ENCODE peak calls at places on chromosomes 12 and 14, in four cellular contexts. A is K562, F is HepG2, L is GM12878. N is an unnamed sample.
A peak's percentile ranks its signal among the peaks of the same experiment; 100 is the strongest.

GRCh38 chr14:61568572-61569011 is 126.7 kb upstream of the HIF1A start:
- DNase-seq in A (no peak), F (no peak), L (peak; percentile 52), N (peak; percentile 44)

GRCh38 chr12:132161046-132161781 is 17.0 kb downstream of the NOC4L start:
- DNase-seq in A (no peak), F (no peak), L (no peak), N (no peak)

GRCh38 chr12:46892887-46893286 is 67.1 kb upstream of the SLC38A4 start:
- DNase-seq in A (no peak), F (no peak), L (no peak), N (no peak)

GRCh38 chr12:6367065-6367968 is 8.0 kb downstream of the SCNN1A start:
- DNase-seq in A (peak; percentile 56), F (peak; percentile 56), L (peak; percentile 39), N (no peak)

GRCh38 chr12:96513166-96513565 is 23.8 kb downstream of the CFAP54 start:
- DNase-seq in A (no peak), F (no peak), L (no peak), N (no peak)

GRCh38 chr12:72388322-72388721 is 116.2 kb downstream of the TRHDE start:
- DNase-seq in A (no peak), F (no peak), L (no peak), N (no peak)

GRCh38 chr14:41449057-41449456 is 157.6 kb upstream of the LRFN5 start:
- DNase-seq in A (no peak), F (no peak), L (no peak), N (no peak)

GRCh38 chr12:66813137-66813867 is 134.4 kb upstream of the GRIP1 start:
- DNase-seq in A (no peak), F (peak; percentile 2), L (no peak), N (no peak)

DNA sequence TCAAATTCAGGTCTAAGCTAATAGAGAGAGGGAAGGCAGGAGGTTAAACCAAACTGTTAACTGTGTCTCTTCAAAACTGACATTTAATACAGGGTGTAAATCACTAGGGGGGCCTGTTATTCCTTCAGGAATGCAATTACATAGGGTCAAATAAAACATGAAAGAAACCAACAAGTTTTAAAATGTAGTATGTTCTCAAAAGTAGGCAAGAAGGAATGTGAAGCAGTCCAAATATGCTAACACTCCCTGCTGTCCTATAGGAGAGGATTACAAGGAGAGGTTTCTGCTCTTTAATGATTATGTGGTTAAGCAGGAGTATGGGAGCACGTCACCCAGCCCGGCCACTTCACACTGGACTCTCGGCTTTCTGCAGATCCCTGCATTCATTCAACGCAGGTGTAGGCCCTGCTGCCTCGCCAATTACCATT is 42.5 kb upstream of the BMP4 start:
- DNase-seq in A (no peak), F (peak; percentile 68), L (no peak), N (no peak)
- TF ChIP-seq TCF7 in A (no peak), F (no peak), L (no peak), N (no peak)

DNA sequence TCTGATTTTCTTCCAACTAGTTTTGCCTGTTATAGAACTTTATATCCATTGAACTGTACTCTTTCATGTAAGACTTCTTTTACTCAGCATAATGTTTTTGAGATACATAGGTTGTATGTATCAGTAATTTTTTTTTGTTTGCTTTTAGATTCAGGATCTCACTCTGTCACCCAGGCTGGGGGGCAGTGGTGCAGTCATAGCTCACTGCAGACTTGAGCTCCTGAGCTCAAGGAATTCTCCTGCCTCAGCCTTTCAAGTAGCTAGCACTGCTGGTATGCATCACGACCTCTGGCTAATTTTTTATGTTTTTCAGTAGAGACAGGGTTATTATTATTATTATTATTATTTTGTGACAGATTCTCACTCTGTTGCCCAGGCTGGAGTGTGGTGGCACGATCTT is 65.0 kb upstream of the DDHD1 start:
- DNase-seq in A (no peak), F (no peak), L (no peak), N (no peak)
- TF ChIP-seq TCF7 in A (no peak), F (no peak), L (no peak), N (no peak)

GRCh38 chr12:10130042-10130441 is at the start of gene CLEC7A:
- DNase-seq in A (no peak), F (no peak), L (peak; percentile 73), N (no peak)
- TF ChIP-seq TCF7 in A (no peak), F (no peak), L (peak; percentile 22), N (no peak)

GRCh38 chr12:19800884-19801283 is 361.6 kb downstream of the AEBP2 start:
- DNase-seq in A (no peak), F (no peak), L (peak; percentile 48), N (no peak)

GRCh38 chr12:19799886-19800602 is 360.8 kb downstream of the AEBP2 start:
- DNase-seq in A (no peak), F (no peak), L (no peak), N (no peak)

GRCh38 chr12:19802915-19803314 is 363.6 kb downstream of the AEBP2 start:
- DNase-seq in A (no peak), F (no peak), L (no peak), N (no peak)

GRCh38 chr12:19799216-19799615 is 359.9 kb downstream of the AEBP2 start:
- DNase-seq in A (no peak), F (no peak), L (no peak), N (no peak)

GRCh38 chr12:19801941-19802340 is 362.6 kb downstream of the AEBP2 start:
- DNase-seq in A (no peak), F (no peak), L (no peak), N (no peak)
- TF ChIP-seq TCF7 in A (no peak), F (no peak), L (no peak), N (no peak)

DNA sequence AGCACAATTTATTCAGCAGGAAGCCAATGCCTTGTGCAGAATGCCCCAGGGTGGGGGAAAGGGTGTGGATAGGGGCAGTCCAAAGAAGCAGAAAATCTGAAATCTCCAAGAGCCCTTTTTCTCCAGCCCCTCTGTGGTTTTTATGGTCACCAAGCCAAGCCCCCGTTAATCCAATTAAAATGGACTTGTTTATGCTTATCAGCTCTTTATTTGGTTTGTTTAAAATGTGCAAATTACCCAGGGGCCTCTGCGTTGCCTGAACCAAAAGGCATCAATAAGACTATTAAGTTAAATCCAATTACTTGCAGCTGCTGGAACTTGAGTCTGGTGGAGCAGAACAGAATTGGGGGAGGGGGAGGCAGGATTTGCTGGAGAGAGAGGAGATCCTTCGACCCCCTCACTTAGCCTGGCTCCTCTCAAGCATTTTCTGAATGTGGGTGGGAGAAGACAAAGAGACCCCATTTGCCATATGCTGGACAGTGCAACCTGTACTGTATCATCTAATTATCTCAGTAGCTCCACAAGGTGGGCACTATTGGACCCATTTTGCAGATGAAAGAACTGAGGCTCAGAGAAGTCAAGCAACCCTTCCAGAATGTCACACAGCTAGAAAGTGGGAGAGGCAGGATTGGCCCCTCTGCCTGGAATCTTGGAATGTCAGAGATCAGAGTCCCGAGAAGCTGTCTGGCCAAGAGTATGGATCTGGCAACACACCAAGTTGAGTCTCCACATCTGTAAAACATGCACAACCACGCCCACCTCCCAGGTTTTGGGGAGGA is 67.0 kb downstream of the CMKLR1 start:
- DNase-seq in A (no peak), F (no peak), L (no peak), N (no peak)
- TF ChIP-seq TCF7 in A (no peak), F (no peak), L (no peak), N (no peak)

GRCh38 chr12:124411291-124411878 is 116.5 kb downstream of the RFLNA start:
- DNase-seq in A (no peak), F (no peak), L (no peak), N (no peak)
- TF ChIP-seq TCF7 in A (no peak), F (no peak), L (no peak), N (no peak)

GRCh38 chr12:114794049-114794558 is 110.1 kb upstream of the TBX3 start:
- DNase-seq in A (peak; percentile 60), F (no peak), L (no peak), N (no peak)

GRCh38 chr12:114799574-114800487 is 115.9 kb upstream of the TBX3 start:
- DNase-seq in A (no peak), F (peak; percentile 100), L (no peak), N (peak; percentile 21)
- TF ChIP-seq TCF7 in A (no peak), F (peak; percentile 100), L (no peak), N (no peak)

N was measured in WTC11.